ENCODE peak calls at places on chromosome X, in six cellular contexts. A, P, H, V, N and M are unnamed samples.

GRCh38 chrX:48897157-48897620 is 379 bp downstream of the TIMM17B start:
- DNase-seq in A (peak), P (peak), H (peak), V (no peak), N (peak), M (peak)

GRCh38 chrX:136718091-136718490 is 62.6 kb downstream of the ARHGEF6 start:
- DNase-seq in A (no peak), P (no peak), H (no peak), V (no peak), N (no peak), M (no peak)

GRCh38 chrX:14936561-14936960 is 63.3 kb downstream of the MOSPD2 start:
- DNase-seq in A (no peak), P (no peak), H (no peak), V (no peak), N (no peak), M (no peak)

GRCh38 chrX:41846714-41847113 is 76.6 kb downstream of the CASK start:
- DNase-seq in A (no peak), P (no peak), H (no peak), V (no peak), N (no peak), M (no peak)

GRCh38 chrX:43707812-43708548 is 51.9 kb downstream of the MAOA start:
- DNase-seq in A (peak), P (no peak), H (no peak), V (no peak), N (no peak), M (no peak)

GRCh38 chrX:67692246-67692645 is 148.4 kb downstream of the AR start:
- DNase-seq in A (no peak), P (no peak), H (no peak), V (no peak), N (no peak), M (peak)

GRCh38 chrX:49040376-49040955 is 2.7 kb downstream of the TFE3 start:
- DNase-seq in A (no peak), P (no peak), H (no peak), V (no peak), N (no peak), M (no peak)

GRCh38 chrX:357035-357692 is 29.5 kb downstream of the PPP2R3B start:
- DNase-seq in A (no peak), P (peak), H (peak), V (no peak), N (peak), M (no peak)

GRCh38 chrX:10832103-10832502 is 211.7 kb upstream of the MID1 start:
- DNase-seq in A (no peak), P (no peak), H (no peak), V (no peak), N (no peak), M (no peak)

GRCh38 chrX:96436105-96436504 is 248.5 kb upstream of the DIAPH2 start:
- DNase-seq in A (no peak), P (no peak), H (no peak), V (no peak), N (no peak), M (no peak)

GRCh38 chrX:72694170-72694569 is 19.9 kb downstream of the PHKA1 start:
- DNase-seq in A (no peak), P (no peak), H (no peak), V (no peak), N (no peak), M (no peak)

GRCh38 chrX:84340981-84341380 is 153.0 kb upstream of the RPS6KA6 start:
- DNase-seq in A (no peak), P (no peak), H (no peak), V (no peak), N (no peak), M (no peak)

GRCh38 chrX:2423899-2424298 is 76.9 kb downstream of the DHRSX start:
- DNase-seq in A (no peak), P (no peak), H (no peak), V (no peak), N (no peak), M (no peak)

GRCh38 chrX:11100281-11101035 is 10.7 kb upstream of the HCCS start:
- DNase-seq in A (peak), P (no peak), H (no peak), V (no peak), N (no peak), M (no peak)

GRCh38 chrX:11908371-11908770 is 150.3 kb downstream of the MSL3 start:
- DNase-seq in A (no peak), P (no peak), H (no peak), V (no peak), N (no peak), M (peak)

GRCh38 chrX:122833230-122833629 is 350.8 kb upstream of the GRIA3 start:
- DNase-seq in A (no peak), P (no peak), H (no peak), V (no peak), N (no peak), M (no peak)

GRCh38 chrX:135544338-135544948 is 24.0 kb downstream of the INTS6L start:
- DNase-seq in A (no peak), P (no peak), H (no peak), V (no peak), N (no peak), M (no peak)

GRCh38 chrX:151923648-151924047 is 11.0 kb downstream of the MAGEA4 start:
- DNase-seq in A (no peak), P (no peak), H (no peak), V (no peak), N (no peak), M (no peak)

GRCh38 chrX:79117078-79117477 is 27.4 kb upstream of the GPR174 start:
- DNase-seq in A (no peak), P (no peak), H (no peak), V (no peak), N (no peak), M (peak)

GRCh38 chrX:40720386-40720785 is 15.0 kb downstream of the MED14 start:
- DNase-seq in A (no peak), P (no peak), H (no peak), V (no peak), N (no peak), M (no peak)

GRCh38 chrX:10926906-10927305 is 184.2 kb upstream of the HCCS start:
- DNase-seq in A (no peak), P (no peak), H (no peak), V (no peak), N (no peak), M (no peak)

GRCh38 chrX:13088155-13088485 is 43.7 kb upstream of the FAM9C start:
- DNase-seq in A (no peak), P (no peak), H (no peak), V (no peak), N (no peak), M (peak)

GRCh38 chrX:111164728-111165127 is 68.7 kb downstream of the PAK3 start:
- DNase-seq in A (no peak), P (no peak), H (no peak), V (no peak), N (no peak), M (no peak)

GRCh38 chrX:53479295-53479694 is 45.1 kb upstream of the HSD17B10 start:
- DNase-seq in A (no peak), P (no peak), H (no peak), V (no peak), N (no peak), M (peak)

GRCh38 chrX:108892501-108892900 is 156.1 kb upstream of the IRS4 start:
- DNase-seq in A (no peak), P (no peak), H (no peak), V (no peak), N (no peak), M (no peak)

GRCh38 chrX:70969635-70970481 is 39.0 kb upstream of the SLC7A3 start:
- DNase-seq in A (no peak), P (no peak), H (no peak), V (no peak), N (no peak), M (peak)

GRCh38 chrX:133921764-133922389 is 63.5 kb downstream of the GPC3 start:
- DNase-seq in A (peak), P (no peak), H (no peak), V (no peak), N (peak), M (peak)

GRCh38 chrX:18424482-18425198 is 768 bp upstream of the CDKL5 start:
- DNase-seq in A (no peak), P (no peak), H (no peak), V (peak), N (peak), M (peak)

GRCh38 chrX:2690856-2691542 is at the start of gene CD99:
- DNase-seq in A (no peak), P (peak), H (peak), V (peak), N (peak), M (peak)

GRCh38 chrX:42094208-42094607 is 170.9 kb upstream of the CASK start:
- DNase-seq in A (no peak), P (no peak), H (no peak), V (no peak), N (no peak), M (peak)

GRCh38 chrX:153968754-153969124 is 2.9 kb downstream of the HCFC1 start:
- DNase-seq in A (no peak), P (peak), H (no peak), V (no peak), N (no peak), M (peak)

GRCh38 chrX:153967536-153968214 is 3.9 kb downstream of the HCFC1 start:
- DNase-seq in A (no peak), P (no peak), H (no peak), V (no peak), N (no peak), M (no peak)

GRCh38 chrX:153966841-153967535 is 4.6 kb downstream of the HCFC1 start:
- DNase-seq in A (no peak), P (peak), H (no peak), V (no peak), N (no peak), M (no peak)

GRCh38 chrX:153969125-153969903 is 2.3 kb downstream of the HCFC1 start:
- DNase-seq in A (no peak), P (peak), H (no peak), V (no peak), N (no peak), M (no peak)

DNA sequence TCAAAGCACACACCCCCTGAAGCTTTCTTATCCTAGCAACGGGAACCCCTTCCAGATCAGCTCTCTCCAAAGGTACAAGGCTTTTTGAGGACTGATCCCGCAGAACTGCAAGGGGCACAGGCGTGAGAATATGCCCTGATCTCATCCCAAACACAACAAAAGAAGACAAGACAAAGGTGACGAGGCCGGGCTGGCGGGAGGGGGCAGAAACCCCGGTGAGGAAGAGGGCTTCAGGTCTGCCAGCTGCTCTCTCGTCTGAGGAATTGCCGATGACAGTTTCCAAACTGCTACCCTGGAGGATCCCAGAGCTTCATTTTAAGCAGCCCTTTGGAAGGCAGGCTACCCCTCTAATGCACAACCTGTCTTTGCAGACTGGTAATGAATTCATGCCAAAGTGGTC is 3.4 kb downstream of the HCFC1 start:
- DNase-seq in A (no peak), P (no peak), H (no peak), V (no peak), N (no peak), M (no peak)
- H3K4me3 ChIP-seq in A (peak), P (no peak), H (no peak), V (peak), N (peak), M (peak)

GRCh38 chrX:150365051-150365952 is 2.2 kb downstream of the MAMLD1 start:
- DNase-seq in A (no peak), P (peak), H (peak), V (peak), N (peak), M (no peak)
- TF ChIP-seq CTCF in A (peak), P (peak), H (peak), V (peak), N (peak), M (peak)

DNA sequence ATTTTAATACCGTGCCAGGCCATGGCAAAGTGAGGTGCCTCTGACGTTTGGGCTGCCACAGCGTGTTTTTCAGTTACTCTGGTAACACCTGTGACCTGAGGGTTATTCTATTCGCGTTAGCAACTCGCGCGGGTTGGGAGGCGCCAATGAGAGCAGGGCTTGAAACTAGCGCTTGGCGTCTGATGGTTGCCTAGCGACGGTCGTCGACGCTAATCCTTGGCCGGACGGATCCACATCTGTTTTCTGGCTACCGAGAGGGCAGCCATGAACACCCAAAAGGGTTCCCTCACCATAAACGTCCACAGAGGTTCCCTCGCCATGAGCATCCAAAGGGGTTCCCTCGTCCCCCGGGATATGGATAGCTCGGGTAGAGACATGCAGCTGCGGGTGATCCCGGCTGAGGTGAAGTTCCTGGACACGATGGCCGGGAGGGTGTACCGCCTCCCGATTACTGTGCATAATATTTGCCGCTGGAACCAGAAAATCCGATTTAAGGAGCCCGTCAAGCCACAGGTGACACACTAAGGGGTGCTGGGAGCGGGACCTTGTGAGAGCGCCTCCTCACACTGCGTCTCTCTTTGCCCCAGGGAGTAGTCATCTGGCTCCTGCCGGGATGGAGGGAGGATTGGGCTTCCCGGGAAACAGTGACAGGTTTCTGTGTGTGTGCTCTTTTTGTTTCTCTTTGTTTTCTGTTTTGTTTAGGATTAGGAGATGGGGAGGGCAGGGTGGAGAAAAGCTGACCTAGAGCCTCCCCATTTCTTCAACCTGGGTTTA is at the start of gene CFAP47:
- DNase-seq in A (no peak), P (peak), H (peak), V (no peak), N (peak), M (no peak)
- H3K4me3 ChIP-seq in A (no peak), P (peak), H (peak), V (no peak), N (no peak), M (no peak)

DNA sequence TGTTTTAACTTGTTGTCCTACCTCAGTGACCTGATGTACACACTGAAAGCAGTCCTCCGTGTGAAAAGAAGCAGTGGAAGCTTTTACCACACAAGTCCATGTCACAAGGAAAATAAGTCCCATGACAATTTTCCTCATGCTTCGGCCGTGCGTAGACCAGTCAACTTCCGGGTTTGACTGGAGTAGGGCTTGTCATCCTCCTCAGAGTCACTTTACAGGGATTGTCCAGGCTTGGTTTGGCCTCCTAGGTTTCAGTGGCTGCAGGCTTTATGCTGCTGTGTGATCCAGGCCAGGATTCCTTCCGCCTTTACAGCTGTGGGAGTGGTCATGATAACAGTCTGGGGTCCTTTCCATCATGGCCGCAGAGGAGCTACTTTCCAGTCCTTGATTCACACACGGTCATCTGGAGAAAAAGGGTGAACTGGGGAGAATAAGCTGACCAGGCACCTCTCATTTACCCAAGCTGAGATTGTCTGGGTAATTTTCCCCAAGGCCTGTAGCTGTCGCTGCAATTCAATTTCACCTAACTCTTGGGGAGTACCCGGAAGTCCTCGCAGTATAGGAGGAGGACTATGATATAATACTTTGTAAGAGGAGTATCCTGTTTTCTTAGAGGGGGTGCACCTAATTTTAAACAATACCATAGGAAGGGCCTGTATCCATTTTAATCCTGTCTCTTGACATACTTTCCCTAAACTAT is 206.1 kb upstream of the KLF8 start:
- DNase-seq in A (no peak), P (no peak), H (no peak), V (no peak), N (no peak), M (no peak)
- TF ChIP-seq CTCF in A (peak), P (no peak), H (peak), V (no peak), N (peak), M (no peak)

DNA sequence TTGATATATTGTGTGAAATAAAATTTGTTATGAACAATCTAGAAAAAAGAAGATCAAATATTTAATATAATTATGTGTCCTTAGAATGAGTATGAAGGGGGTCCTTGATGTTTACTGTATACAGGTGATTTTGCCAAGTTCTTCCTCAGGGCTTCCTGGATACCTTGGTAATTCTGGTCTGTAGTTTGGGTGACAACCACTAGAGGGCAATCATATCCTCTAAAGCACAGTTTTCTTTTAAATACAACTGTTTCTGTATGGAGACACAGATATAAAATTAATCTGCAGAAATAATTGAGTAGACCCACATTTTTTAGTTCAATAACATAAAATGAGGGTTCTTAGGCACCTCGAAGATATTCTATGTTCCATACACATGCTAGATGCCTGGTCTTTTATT is 157.7 kb downstream of the SPANXN1 start:
- DNase-seq in A (no peak), P (no peak), H (no peak), V (no peak), N (no peak), M (peak)
- H3K4me3 ChIP-seq in A (no peak), P (no peak), H (no peak), V (no peak), N (no peak), M (no peak)

GRCh38 chrX:154986826-154987575 is 35.5 kb downstream of the F8 start:
- DNase-seq in A (no peak), P (no peak), H (no peak), V (no peak), N (no peak), M (peak)
- TF ChIP-seq CTCF in A (peak), P (no peak), H (no peak), V (no peak), N (no peak), M (no peak)

GRCh38 chrX:121301356-121301755 is 253.9 kb downstream of the GLUD2 start:
- DNase-seq in A (no peak), P (no peak), H (no peak), V (no peak), N (no peak), M (no peak)
- H3K4me3 ChIP-seq in A (no peak), P (no peak), H (no peak), V (no peak), N (no peak), M (no peak)

GRCh38 chrX:34493086-34493485 is 164.0 kb downstream of the TMEM47 start:
- DNase-seq in A (no peak), P (no peak), H (no peak), V (no peak), N (no peak), M (no peak)
- TF ChIP-seq CTCF in A (no peak), P (no peak), H (no peak), V (no peak), N (no peak), M (no peak)